ENCODE peak calls at places on chromosomes 2 and 18, in nine cellular contexts. One of them, this sample, is unnamed.
A peak's percentile ranks its signal among the peaks of the same experiment; 100 is the strongest.

GRCh38 chr2:55057474-55057873 is 7.2 kb upstream of the RTN4 start:
- DNase-seq in T follicular helper cell: no peak
- DNase-seq in H9: no peak
- DNase-seq in C1 segment of cervical spinal cord: no peak
- DNase-seq in activated naive CD8-positive, alpha-beta T cell treated with anti-CD3 and anti-CD28 coated beads for 36 hours: no peak
- DNase-seq in nephron progenitor cell: no peak
- DNase-seq in AG08396: no peak
- DNase-seq in occipital lobe: no peak
- DNase-seq in RCC 7860: no peak
- DNase-seq in this sample: no peak

GRCh38 chr18:76643996-76644395 is 149.0 kb upstream of the ZNF516 start:
- DNase-seq in occipital lobe: no peak
- DNase-seq in RCC 7860: no peak
- DNase-seq in T follicular helper cell: no peak
- DNase-seq in H9: no peak
- DNase-seq in AG08396: no peak
- DNase-seq in activated naive CD8-positive, alpha-beta T cell treated with anti-CD3 and anti-CD28 coated beads for 36 hours: peak; percentile 5
- DNase-seq in nephron progenitor cell: no peak
- DNase-seq in C1 segment of cervical spinal cord: no peak
- DNase-seq in this sample: no peak

GRCh38 chr2:239028253-239028619 is 180.4 kb downstream of the TWIST2 start:
- DNase-seq in RCC 7860: no peak
- DNase-seq in occipital lobe: no peak
- DNase-seq in AG08396: no peak
- DNase-seq in activated naive CD8-positive, alpha-beta T cell treated with anti-CD3 and anti-CD28 coated beads for 36 hours: no peak
- DNase-seq in T follicular helper cell: no peak
- DNase-seq in C1 segment of cervical spinal cord: no peak
- DNase-seq in nephron progenitor cell: no peak
- DNase-seq in H9: no peak
- DNase-seq in this sample: no peak

GRCh38 chr18:5986257-5986909 is 91.1 kb upstream of the TMEM200C start:
- DNase-seq in H9: no peak
- DNase-seq in activated naive CD8-positive, alpha-beta T cell treated with anti-CD3 and anti-CD28 coated beads for 36 hours: no peak
- DNase-seq in C1 segment of cervical spinal cord: no peak
- DNase-seq in occipital lobe: no peak
- DNase-seq in nephron progenitor cell: no peak
- DNase-seq in T follicular helper cell: no peak
- DNase-seq in RCC 7860: no peak
- DNase-seq in AG08396: no peak
- DNase-seq in this sample: no peak

GRCh38 chr2:47190188-47190818 is 35.2 kb upstream of the STPG4 start:
- DNase-seq in nephron progenitor cell: no peak
- DNase-seq in T follicular helper cell: no peak
- DNase-seq in occipital lobe: no peak
- DNase-seq in H9: no peak
- DNase-seq in RCC 7860: peak; percentile 84
- DNase-seq in C1 segment of cervical spinal cord: no peak
- DNase-seq in activated naive CD8-positive, alpha-beta T cell treated with anti-CD3 and anti-CD28 coated beads for 36 hours: no peak
- DNase-seq in AG08396: no peak
- DNase-seq in this sample: no peak

GRCh38 chr2:196840171-196840570 is 31.0 kb upstream of the C2orf66 start:
- DNase-seq in H9: no peak
- DNase-seq in nephron progenitor cell: no peak
- DNase-seq in T follicular helper cell: no peak
- DNase-seq in AG08396: no peak
- DNase-seq in RCC 7860: no peak
- DNase-seq in activated naive CD8-positive, alpha-beta T cell treated with anti-CD3 and anti-CD28 coated beads for 36 hours: no peak
- DNase-seq in occipital lobe: no peak
- DNase-seq in C1 segment of cervical spinal cord: no peak
- DNase-seq in this sample: no peak

GRCh38 chr18:57727952-57728807 is 74.9 kb downstream of the ATP8B1 start:
- DNase-seq in C1 segment of cervical spinal cord: no peak
- DNase-seq in occipital lobe: no peak
- DNase-seq in activated naive CD8-positive, alpha-beta T cell treated with anti-CD3 and anti-CD28 coated beads for 36 hours: no peak
- DNase-seq in RCC 7860: no peak
- DNase-seq in T follicular helper cell: no peak
- DNase-seq in H9: no peak
- DNase-seq in nephron progenitor cell: no peak
- DNase-seq in AG08396: no peak
- DNase-seq in this sample: no peak

GRCh38 chr2:236512267-236512666 is 57.4 kb upstream of the ACKR3 start:
- DNase-seq in AG08396: no peak
- DNase-seq in nephron progenitor cell: no peak
- DNase-seq in H9: no peak
- DNase-seq in RCC 7860: peak; percentile 41
- DNase-seq in T follicular helper cell: no peak
- DNase-seq in C1 segment of cervical spinal cord: no peak
- DNase-seq in occipital lobe: no peak
- DNase-seq in activated naive CD8-positive, alpha-beta T cell treated with anti-CD3 and anti-CD28 coated beads for 36 hours: no peak
- DNase-seq in this sample: no peak

GRCh38 chr2:100252811-100253698 is 69.2 kb downstream of the LONRF2 start:
- DNase-seq in T follicular helper cell: no peak
- DNase-seq in AG08396: no peak
- DNase-seq in activated naive CD8-positive, alpha-beta T cell treated with anti-CD3 and anti-CD28 coated beads for 36 hours: no peak
- DNase-seq in H9: no peak
- DNase-seq in RCC 7860: no peak
- DNase-seq in occipital lobe: no peak
- DNase-seq in C1 segment of cervical spinal cord: peak; percentile 6
- DNase-seq in nephron progenitor cell: no peak
- DNase-seq in this sample: no peak

GRCh38 chr2:120231974-120232635 is 8.9 kb upstream of the TMEM185B start:
- DNase-seq in T follicular helper cell: peak; percentile 46
- DNase-seq in H9: peak; percentile 8
- DNase-seq in AG08396: peak; percentile 59
- DNase-seq in occipital lobe: no peak
- DNase-seq in activated naive CD8-positive, alpha-beta T cell treated with anti-CD3 and anti-CD28 coated beads for 36 hours: peak; percentile 80
- DNase-seq in nephron progenitor cell: no peak
- DNase-seq in C1 segment of cervical spinal cord: no peak
- DNase-seq in RCC 7860: no peak
- DNase-seq in this sample: no peak

GRCh38 chr2:30222636-30223360 is 8.5 kb upstream of the LBH start:
- DNase-seq in RCC 7860: no peak
- DNase-seq in AG08396: no peak
- DNase-seq in occipital lobe: no peak
- DNase-seq in activated naive CD8-positive, alpha-beta T cell treated with anti-CD3 and anti-CD28 coated beads for 36 hours: no peak
- DNase-seq in H9: no peak
- DNase-seq in T follicular helper cell: no peak
- DNase-seq in C1 segment of cervical spinal cord: no peak
- DNase-seq in nephron progenitor cell: no peak
- DNase-seq in this sample: no peak

GRCh38 chr2:160096414-160096813 is 34.0 kb upstream of the PLA2R1 start:
- DNase-seq in H9: no peak
- DNase-seq in activated naive CD8-positive, alpha-beta T cell treated with anti-CD3 and anti-CD28 coated beads for 36 hours: no peak
- DNase-seq in T follicular helper cell: no peak
- DNase-seq in AG08396: no peak
- DNase-seq in nephron progenitor cell: no peak
- DNase-seq in C1 segment of cervical spinal cord: no peak
- DNase-seq in RCC 7860: no peak
- DNase-seq in occipital lobe: no peak
- DNase-seq in this sample: no peak

GRCh38 chr2:127106457-127106997 is 427 bp downstream of the BIN1 start:
- DNase-seq in occipital lobe: no peak
- DNase-seq in nephron progenitor cell: peak; percentile 49
- DNase-seq in C1 segment of cervical spinal cord: no peak
- DNase-seq in AG08396: no peak
- DNase-seq in H9: no peak
- DNase-seq in T follicular helper cell: no peak
- DNase-seq in activated naive CD8-positive, alpha-beta T cell treated with anti-CD3 and anti-CD28 coated beads for 36 hours: no peak
- DNase-seq in RCC 7860: no peak
- DNase-seq in this sample: no peak

GRCh38 chr2:225013432-225014048 is 28.7 kb downstream of the DOCK10 start:
- DNase-seq in RCC 7860: peak; percentile 32
- DNase-seq in activated naive CD8-positive, alpha-beta T cell treated with anti-CD3 and anti-CD28 coated beads for 36 hours: no peak
- DNase-seq in T follicular helper cell: no peak
- DNase-seq in H9: no peak
- DNase-seq in AG08396: no peak
- DNase-seq in occipital lobe: no peak
- DNase-seq in nephron progenitor cell: no peak
- DNase-seq in C1 segment of cervical spinal cord: no peak
- DNase-seq in this sample: no peak

GRCh38 chr2:158060862-158061435 is 40.7 kb upstream of the UPP2 start:
- DNase-seq in AG08396: no peak
- DNase-seq in C1 segment of cervical spinal cord: no peak
- DNase-seq in RCC 7860: peak; percentile 35
- DNase-seq in activated naive CD8-positive, alpha-beta T cell treated with anti-CD3 and anti-CD28 coated beads for 36 hours: no peak
- DNase-seq in occipital lobe: no peak
- DNase-seq in T follicular helper cell: no peak
- DNase-seq in nephron progenitor cell: no peak
- DNase-seq in H9: no peak
- DNase-seq in this sample: no peak

GRCh38 chr2:64273524-64274398 is 129.5 kb upstream of the PELI1 start:
- DNase-seq in AG08396: peak; percentile 67
- DNase-seq in C1 segment of cervical spinal cord: peak; percentile 26
- DNase-seq in nephron progenitor cell: no peak
- DNase-seq in H9: no peak
- DNase-seq in occipital lobe: no peak
- DNase-seq in T follicular helper cell: no peak
- DNase-seq in activated naive CD8-positive, alpha-beta T cell treated with anti-CD3 and anti-CD28 coated beads for 36 hours: no peak
- DNase-seq in RCC 7860: peak; percentile 96
- DNase-seq in this sample: peak; percentile 50

GRCh38 chr2:88669371-88670214 is 21.9 kb upstream of the RPIA start:
- DNase-seq in RCC 7860: no peak
- DNase-seq in activated naive CD8-positive, alpha-beta T cell treated with anti-CD3 and anti-CD28 coated beads for 36 hours: peak; percentile 13
- DNase-seq in H9: peak; percentile 33
- DNase-seq in AG08396: peak; percentile 39
- DNase-seq in occipital lobe: no peak
- DNase-seq in C1 segment of cervical spinal cord: no peak
- DNase-seq in T follicular helper cell: no peak
- DNase-seq in nephron progenitor cell: peak; percentile 16
- DNase-seq in this sample: no peak

GRCh38 chr2:194739217-194739616 is 917.8 kb upstream of the SLC39A10 start:
- DNase-seq in H9: no peak
- DNase-seq in activated naive CD8-positive, alpha-beta T cell treated with anti-CD3 and anti-CD28 coated beads for 36 hours: no peak
- DNase-seq in T follicular helper cell: no peak
- DNase-seq in occipital lobe: no peak
- DNase-seq in AG08396: no peak
- DNase-seq in C1 segment of cervical spinal cord: no peak
- DNase-seq in RCC 7860: no peak
- DNase-seq in nephron progenitor cell: no peak
- DNase-seq in this sample: no peak

GRCh38 chr2:173998386-173998785 is 33.2 kb upstream of the SP3 start:
- DNase-seq in nephron progenitor cell: no peak
- DNase-seq in occipital lobe: no peak
- DNase-seq in C1 segment of cervical spinal cord: no peak
- DNase-seq in activated naive CD8-positive, alpha-beta T cell treated with anti-CD3 and anti-CD28 coated beads for 36 hours: no peak
- DNase-seq in RCC 7860: no peak
- DNase-seq in T follicular helper cell: no peak
- DNase-seq in H9: no peak
- DNase-seq in AG08396: no peak
- DNase-seq in this sample: no peak

GRCh38 chr18:72128649-72129048 is 415.5 kb downstream of the CBLN2 start:
- DNase-seq in AG08396: no peak
- DNase-seq in T follicular helper cell: no peak
- DNase-seq in C1 segment of cervical spinal cord: no peak
- DNase-seq in activated naive CD8-positive, alpha-beta T cell treated with anti-CD3 and anti-CD28 coated beads for 36 hours: no peak
- DNase-seq in RCC 7860: no peak
- DNase-seq in H9: no peak
- DNase-seq in occipital lobe: no peak
- DNase-seq in nephron progenitor cell: no peak
- DNase-seq in this sample: no peak

GRCh38 chr2:233047206-233047605 is 12.9 kb upstream of the INPP5D start:
- DNase-seq in AG08396: no peak
- DNase-seq in H9: no peak
- DNase-seq in RCC 7860: no peak
- DNase-seq in activated naive CD8-positive, alpha-beta T cell treated with anti-CD3 and anti-CD28 coated beads for 36 hours: no peak
- DNase-seq in C1 segment of cervical spinal cord: no peak
- DNase-seq in T follicular helper cell: no peak
- DNase-seq in nephron progenitor cell: no peak
- DNase-seq in occipital lobe: no peak
- DNase-seq in this sample: no peak

This sample was measured in Right ventricle myocardium superior.